ENCODE peak calls at places on chromosomes 7 and 10, in six cellular contexts. G is DND-41, Q is neural progenitor cell, Y is GM23338, H is hepatocyte, I is endothelial cell of umbilical vein. F is an unnamed sample.

GRCh38 chr10:21803374-21803773 is 200.2 kb downstream of the DNAJC1 start:
- DNase-seq in G (no peak), Q (no peak), Y (no peak), H (no peak), I (no peak), F (no peak)

GRCh38 chr7:15687645-15688025 is 1.2 kb upstream of the MEOX2 start:
- DNase-seq in G (no peak), Q (peak; percentile 77), Y (peak; percentile 57), H (no peak), I (peak; percentile 37), F (no peak)

GRCh38 chr10:120833222-120833928 is 17.8 kb upstream of the WDR11 start:
- DNase-seq in G (no peak), Q (no peak), Y (no peak), H (peak; percentile 64), I (no peak), F (peak; percentile 8)

GRCh38 chr10:131266936-131267813 is 44.3 kb downstream of the TCERG1L start:
- DNase-seq in G (no peak), Q (no peak), Y (no peak), H (no peak), I (no peak), F (no peak)

GRCh38 chr7:78852951-78853350 is 600.5 kb downstream of the MAGI2 start:
- DNase-seq in G (no peak), Q (no peak), Y (no peak), H (no peak), I (no peak), F (no peak)

GRCh38 chr10:89351402-89352038 is 23.7 kb downstream of the IFIT3 start:
- DNase-seq in G (no peak), Q (no peak), Y (no peak), H (no peak), I (peak; percentile 38), F (no peak)

GRCh38 chr10:101650841-101651240 is 44.1 kb downstream of the FBXW4 start:
- DNase-seq in G (no peak), Q (peak; percentile 69), Y (peak; percentile 40), H (no peak), I (no peak), F (no peak)

GRCh38 chr10:113345860-113346259 is 207.0 kb upstream of the HABP2 start:
- DNase-seq in G (no peak), Q (peak; percentile 43), Y (peak; percentile 43), H (no peak), I (no peak), F (no peak)

GRCh38 chr7:26186364-26187311 is 13.9 kb downstream of the HNRNPA2B1 start:
- DNase-seq in G (no peak), Q (no peak), Y (no peak), H (no peak), I (no peak), F (no peak)

GRCh38 chr7:76054129-76055120 is 6.5 kb downstream of the MDH2 start:
- DNase-seq in G (no peak), Q (peak; percentile 36), Y (no peak), H (peak; percentile 66), I (no peak), F (peak; percentile 91)

GRCh38 chr7:101362334-101363195 is at the start of gene COL26A1:
- DNase-seq in G (no peak), Q (peak; percentile 83), Y (peak; percentile 76), H (peak; percentile 75), I (no peak), F (no peak)

GRCh38 chr10:110395350-110396283 is 90.9 kb upstream of the SMNDC1 start:
- DNase-seq in G (no peak), Q (no peak), Y (no peak), H (peak; percentile 90), I (peak; percentile 99), F (peak; percentile 97)

GRCh38 chr10:129631011-129631410 is 164.0 kb downstream of the MGMT start:
- DNase-seq in G (no peak), Q (no peak), Y (no peak), H (no peak), I (no peak), F (no peak)

GRCh38 chr7:18671176-18671575 is 175.6 kb downstream of the HDAC9 start:
- DNase-seq in G (no peak), Q (no peak), Y (no peak), H (no peak), I (no peak), F (peak; percentile 70)

GRCh38 chr10:31937371-31937770 is 8.7 kb upstream of the ARHGAP12 start:
- DNase-seq in G (no peak), Q (no peak), Y (no peak), H (no peak), I (no peak), F (no peak)
- H2AFZ ChIP-seq in G (no peak overlapping the region), Q (no peak overlapping the region), Y (no peak overlapping the region), H (peak overlapping the region; percentile 23), I (no peak overlapping the region), F (no peak overlapping the region)

DNA sequence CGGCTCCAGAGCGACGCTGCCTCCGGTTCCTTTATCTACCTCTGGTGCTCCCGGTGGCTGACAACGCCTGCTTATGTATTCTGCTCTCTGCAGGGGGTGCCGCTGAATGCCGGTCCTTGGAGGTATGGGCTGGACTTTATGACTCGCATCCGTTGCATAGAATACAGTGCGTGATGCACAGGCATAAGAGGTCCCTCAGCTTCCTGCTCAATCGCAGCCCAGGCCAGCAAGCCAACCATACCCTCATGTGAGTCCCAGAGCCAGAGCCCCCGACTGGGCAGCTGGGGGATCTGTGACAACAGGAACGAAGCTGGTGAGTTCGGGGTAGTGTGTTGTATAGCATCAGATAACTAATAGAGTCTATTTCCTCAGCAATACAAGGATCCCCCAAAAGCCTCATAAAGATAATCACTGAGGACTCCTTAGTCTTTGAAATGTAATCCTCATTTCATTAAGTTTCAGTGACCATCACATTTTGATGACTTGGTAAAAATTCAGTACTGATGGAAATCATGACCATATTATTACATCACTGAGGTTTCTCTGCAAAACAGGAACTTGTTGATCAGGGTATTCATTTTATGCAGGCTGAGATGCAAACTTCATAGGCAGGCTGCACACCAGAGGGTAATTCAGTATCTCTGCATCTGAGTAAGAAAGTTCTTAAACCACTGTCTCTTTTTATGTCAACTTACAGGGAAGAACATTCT is 607.8 kb downstream of the PTPRN2 start:
- DNase-seq in G (no peak), Q (peak; percentile 57), Y (no peak), H (no peak), I (no peak), F (no peak)
- H2AFZ ChIP-seq in G (no peak overlapping the region), Q (no peak overlapping the region), Y (no peak overlapping the region), H (no peak overlapping the region), I (no peak overlapping the region), F (no peak overlapping the region)

GRCh38 chr10:104321716-104322415 is 16.4 kb downstream of the ITPRIP start:
- DNase-seq in G (no peak), Q (no peak), Y (no peak), H (no peak), I (no peak), F (no peak)
- H2AFZ ChIP-seq in G (no peak overlapping the region), Q (no peak overlapping the region), Y (no peak overlapping the region), H (no peak overlapping the region), I (no peak overlapping the region), F (peak overlapping the region; percentile 0)

DNA sequence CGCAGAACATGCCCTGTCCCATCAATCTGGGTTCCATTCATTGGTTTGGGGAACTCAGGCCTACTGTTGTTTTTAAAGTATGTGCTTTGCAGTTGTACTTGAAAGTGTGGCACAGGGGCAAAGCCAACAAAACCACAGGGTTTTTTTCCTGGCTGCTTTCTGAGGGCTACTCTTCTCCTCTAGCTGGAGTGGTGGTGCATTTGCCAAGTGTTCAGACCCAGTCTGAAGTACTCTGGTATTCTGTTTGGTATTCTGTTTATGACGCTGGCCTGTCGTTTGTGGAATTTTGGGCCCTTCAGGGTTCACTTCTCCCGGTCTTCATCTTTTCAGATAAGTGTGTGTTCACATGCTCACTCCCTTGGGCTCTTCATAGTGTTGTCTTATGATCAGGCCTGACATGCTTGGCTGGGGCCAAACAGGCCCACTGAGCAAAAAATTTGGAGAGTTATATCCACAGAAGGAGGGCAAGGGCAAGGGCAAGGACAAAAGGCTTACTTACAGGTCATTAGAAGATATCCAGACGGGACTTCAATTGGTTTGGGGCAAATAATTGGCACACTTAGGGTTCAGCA is 26.3 kb downstream of the SLC26A4 start:
- DNase-seq in G (no peak), Q (no peak), Y (no peak), H (no peak), I (no peak), F (no peak)
- H2AFZ ChIP-seq in G (no peak overlapping the region), Q (no peak overlapping the region), Y (no peak overlapping the region), H (no peak overlapping the region), I (no peak overlapping the region), F (no peak overlapping the region)